ENCODE peak calls at places on chromosome 18, in eight cellular contexts. Y is A549, D is H1, K is HCT116, F is endothelial cell of umbilical vein, Q is K562, U is HepG2, Z is GM12878. H is an unnamed sample.

GRCh38 chr18:69974365-69974764 is 26.7 kb upstream of the CD226 start:
- DNase-seq in Y (no peak), D (no peak), K (no peak), F (no peak), Q (no peak), U (peak; percentile 6), Z (no peak), H (peak; percentile 11)

GRCh38 chr18:7946724-7947377 is 379.7 kb downstream of the PTPRM start:
- DNase-seq in Y (peak; percentile 14), D (no peak), K (peak; percentile 61), F (peak; percentile 72), Q (no peak), U (no peak), Z (no peak), H (no peak)

GRCh38 chr18:21479721-21480120 is 120.8 kb downstream of the ESCO1 start:
- DNase-seq in Y (no peak), D (no peak), K (no peak), F (no peak), Q (no peak), U (no peak), Z (no peak), H (no peak)

GRCh38 chr18:27583466-27583865 is 398.4 kb upstream of the CHST9 start:
- DNase-seq in Y (no peak), D (no peak), K (no peak), F (no peak), Q (no peak), U (no peak), Z (no peak), H (no peak)

GRCh38 chr18:26868968-26869586 is 3.6 kb upstream of the AQP4 start:
- DNase-seq in Y (no peak), D (no peak), K (no peak), F (no peak), Q (no peak), U (no peak), Z (no peak), H (no peak)

GRCh38 chr18:9827856-9828793 is 57.6 kb upstream of the TXNDC2 start:
- DNase-seq in Y (peak; percentile 86), D (no peak), K (peak; percentile 97), F (peak; percentile 95), Q (peak; percentile 43), U (no peak), Z (no peak), H (peak; percentile 98)

GRCh38 chr18:53416985-53417384 is 807.5 kb downstream of the MBD2 start:
- DNase-seq in Y (no peak), D (no peak), K (no peak), F (no peak), Q (no peak), U (no peak), Z (no peak), H (no peak)

GRCh38 chr18:10213526-10213925 is 240.9 kb upstream of the APCDD1 start:
- DNase-seq in Y (no peak), D (no peak), K (no peak), F (peak; percentile 4), Q (no peak), U (no peak), Z (peak; percentile 41), H (peak; percentile 92)

GRCh38 chr18:42192251-42193248 is 237.5 kb downstream of the PIK3C3 start:
- DNase-seq in Y (no peak), D (no peak), K (no peak), F (no peak), Q (no peak), U (peak; percentile 85), Z (no peak), H (no peak)

GRCh38 chr18:9321017-9321452 is 13.5 kb upstream of the TWSG1 start:
- DNase-seq in Y (no peak), D (no peak), K (no peak), F (peak; percentile 97), Q (no peak), U (no peak), Z (no peak), H (no peak)

GRCh38 chr18:43501099-43501498 is 223.8 kb upstream of the SYT4 start:
- DNase-seq in Y (no peak), D (no peak), K (no peak), F (no peak), Q (no peak), U (no peak), Z (no peak), H (no peak)

GRCh38 chr18:10086458-10086857 is 172.6 kb downstream of the VAPA start:
- DNase-seq in Y (no peak), D (no peak), K (no peak), F (no peak), Q (no peak), U (no peak), Z (no peak), H (no peak)

GRCh38 chr18:47873625-47874024 is 56.8 kb downstream of the SMAD2 start:
- DNase-seq in Y (no peak), D (no peak), K (no peak), F (no peak), Q (no peak), U (no peak), Z (no peak), H (no peak)

GRCh38 chr18:75678662-75679061 is 251.2 kb upstream of the SMIM21 start:
- DNase-seq in Y (no peak), D (no peak), K (no peak), F (no peak), Q (no peak), U (no peak), Z (no peak), H (no peak)

GRCh38 chr18:57854726-57855125 is 51.6 kb upstream of the ATP8B1 start:
- DNase-seq in Y (no peak), D (no peak), K (no peak), F (no peak), Q (no peak), U (no peak), Z (no peak), H (no peak)

GRCh38 chr18:57863706-57864105 is 60.6 kb upstream of the ATP8B1 start:
- DNase-seq in Y (no peak), D (no peak), K (no peak), F (no peak), Q (no peak), U (no peak), Z (no peak), H (no peak)

GRCh38 chr18:57856707-57857280 is 53.7 kb upstream of the ATP8B1 start:
- DNase-seq in Y (no peak), D (no peak), K (no peak), F (no peak), Q (no peak), U (no peak), Z (no peak), H (no peak)

GRCh38 chr18:57856128-57856527 is 53.0 kb upstream of the ATP8B1 start:
- DNase-seq in Y (no peak), D (no peak), K (no peak), F (no peak), Q (no peak), U (no peak), Z (no peak), H (no peak)

DNA sequence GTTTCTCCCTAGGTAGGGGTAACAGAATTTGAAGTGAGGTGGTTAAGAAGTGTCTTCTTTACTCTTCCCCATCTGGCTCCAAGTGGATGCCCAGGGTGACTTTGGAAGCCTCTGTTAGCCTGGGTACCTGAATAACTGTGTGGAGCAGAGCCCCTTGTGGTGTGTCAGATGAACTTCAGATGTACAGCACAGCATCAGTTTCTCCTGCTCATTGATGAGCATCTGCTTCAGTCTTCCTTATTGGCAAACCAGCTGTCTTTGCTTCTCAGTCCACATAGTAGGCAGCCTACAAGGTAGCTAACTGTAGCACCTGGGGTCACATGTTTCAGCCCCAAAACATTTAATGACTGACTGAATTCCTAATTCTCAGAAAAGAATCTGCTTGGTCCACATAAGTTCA is 56.2 kb upstream of the ATP8B1 start:
- DNase-seq in Y (peak; percentile 27), D (no peak), K (peak; percentile 32), F (peak; percentile 35), Q (peak; percentile 22), U (peak; percentile 44), Z (no peak), H (peak; percentile 34)
- TF ChIP-seq MAX in Y (no peak), D (no peak), K (no peak), F (no peak), Q (no peak), U (no peak), Z (no peak), H (no peak)

DNA sequence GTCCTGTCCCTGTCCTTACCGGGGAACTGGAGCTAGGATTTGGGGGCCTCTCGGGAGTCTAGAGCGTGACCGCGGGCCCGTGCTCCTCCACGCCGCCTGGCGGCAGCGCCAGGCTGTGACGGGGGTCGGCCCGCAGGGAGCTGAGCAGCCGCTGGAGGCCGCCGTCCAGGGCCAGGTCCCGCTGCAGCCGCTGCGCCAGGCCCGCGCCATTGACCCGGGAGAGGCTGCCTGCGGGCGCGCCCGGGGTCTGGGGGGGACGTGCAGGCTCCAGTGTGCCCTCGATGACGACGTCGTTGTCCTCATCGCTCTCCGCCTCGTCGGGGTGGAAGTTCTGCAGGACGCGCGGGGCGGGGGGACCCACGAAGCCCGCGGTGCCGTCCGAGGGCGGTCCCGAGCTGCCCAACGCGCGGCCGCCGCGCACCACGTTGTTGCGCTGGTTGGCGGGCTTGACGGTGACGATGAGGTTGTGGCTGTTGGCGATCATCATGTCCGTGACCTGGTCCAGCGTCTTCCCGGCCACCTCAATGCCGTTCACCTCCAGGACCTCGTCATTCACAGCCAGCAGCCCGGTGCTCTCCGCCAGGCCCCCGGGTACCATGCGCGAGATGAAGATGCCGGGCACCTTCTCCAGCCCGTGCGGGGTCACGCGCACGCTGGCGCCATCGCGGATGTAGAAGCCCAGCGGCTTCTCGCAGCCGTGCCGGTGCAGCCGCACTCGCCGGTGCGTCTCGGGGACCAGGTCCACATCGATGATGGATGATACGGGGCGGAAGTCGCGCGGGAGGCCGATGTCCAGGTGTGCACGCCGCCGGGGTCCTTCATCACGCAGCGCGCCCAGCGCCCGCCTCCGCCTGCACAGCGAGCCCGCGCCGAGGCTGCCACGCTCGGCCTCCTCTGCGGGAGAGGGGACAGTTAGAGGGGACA is 50.9 kb downstream of the ADNP2 start:
- DNase-seq in Y (no peak), D (peak; percentile 39), K (no peak), F (peak; percentile 29), Q (no peak), U (no peak), Z (no peak), H (peak; percentile 49)
- TF ChIP-seq CTCF in Y (no peak), D (peak; percentile 53), K (no peak), F (peak; percentile 90), Q (no peak), U (no peak), Z (peak; percentile 52), H (peak; percentile 35)

GRCh38 chr18:59885579-59886163 is 14.1 kb upstream of the PMAIP1 start:
- DNase-seq in Y (no peak), D (no peak), K (no peak), F (peak; percentile 72), Q (no peak), U (no peak), Z (peak; percentile 78), H (peak; percentile 80)
- TF ChIP-seq POLR2A in Y (no peak), D (no peak), K (no peak), F (no peak), Q (no peak), U (no peak), Z (no peak), H (no peak)

DNA sequence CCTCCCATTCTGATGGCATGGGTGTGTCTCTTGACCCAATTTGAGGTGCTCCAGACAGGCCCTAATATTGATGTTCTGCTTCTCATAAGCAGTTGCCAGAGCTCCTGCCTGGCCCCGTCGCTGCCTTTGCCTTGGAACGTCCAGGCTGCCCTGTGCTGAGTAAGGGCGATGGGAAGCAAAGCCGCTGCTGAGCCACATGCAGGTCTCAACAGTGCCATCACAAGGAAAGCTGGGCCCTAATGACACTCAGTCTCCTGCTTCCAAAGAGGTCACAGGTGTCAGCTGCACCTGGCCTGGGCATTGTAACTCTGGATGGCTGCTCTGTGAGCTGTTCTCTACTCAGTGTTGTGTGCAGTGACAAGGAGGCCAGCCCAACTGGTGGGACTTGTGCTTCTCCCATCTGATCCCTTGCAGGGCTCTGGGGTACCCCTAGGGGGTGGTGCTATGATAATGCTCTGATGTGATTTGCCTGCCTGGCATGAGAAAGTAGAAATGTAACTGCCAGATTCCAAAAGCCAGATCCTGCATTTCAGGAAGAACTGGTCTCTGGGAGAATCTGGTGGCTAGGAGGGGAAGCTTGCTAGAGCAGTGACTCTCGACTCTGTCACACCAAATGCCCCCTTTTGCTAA is 8.7 kb downstream of the TTC39C start:
- DNase-seq in Y (no peak), D (no peak), K (no peak), F (no peak), Q (no peak), U (peak; percentile 9), Z (no peak), H (no peak)
- TF ChIP-seq MAX in Y (no peak), D (no peak), K (no peak), F (no peak), Q (no peak), U (no peak), Z (no peak), H (no peak)